ENCODE peak calls at places on chromosomes 7 and 10, in five cellular contexts. One of them, this sample, is unnamed.

GRCh38 chr10:57188846-57189245 is 827.8 kb upstream of the ZWINT start:
- DNase-seq in esophagus squamous epithelium: no peak
- DNase-seq in HFF-Myc: no peak
- DNase-seq in cardiac muscle cell: no peak
- DNase-seq in IMR-90: no peak
- DNase-seq in this sample: no peak

GRCh38 chr7:89238156-89238555 is 442.6 kb upstream of the TEX47 start:
- DNase-seq in IMR-90: peak
- DNase-seq in esophagus squamous epithelium: no peak
- DNase-seq in HFF-Myc: no peak
- DNase-seq in cardiac muscle cell: no peak
- DNase-seq in this sample: no peak

GRCh38 chr10:133342942-133343341 is 4.2 kb upstream of the PRAP1 start:
- DNase-seq in cardiac muscle cell: no peak
- DNase-seq in HFF-Myc: no peak
- DNase-seq in IMR-90: no peak
- DNase-seq in esophagus squamous epithelium: no peak
- DNase-seq in this sample: no peak

GRCh38 chr10:34648507-34648906 is 166.6 kb downstream of the PARD3 start:
- DNase-seq in IMR-90: no peak
- DNase-seq in esophagus squamous epithelium: no peak
- DNase-seq in cardiac muscle cell: no peak
- DNase-seq in HFF-Myc: no peak
- DNase-seq in this sample: no peak

GRCh38 chr7:90710466-90710850 is 114.3 kb downstream of the CDK14 start:
- DNase-seq in HFF-Myc: no peak
- DNase-seq in IMR-90: no peak
- DNase-seq in cardiac muscle cell: no peak
- DNase-seq in esophagus squamous epithelium: no peak
- DNase-seq in this sample: no peak

GRCh38 chr7:111763221-111763791 is 201.0 kb upstream of the IMMP2L start:
- DNase-seq in esophagus squamous epithelium: no peak
- DNase-seq in HFF-Myc: no peak
- DNase-seq in IMR-90: peak
- DNase-seq in cardiac muscle cell: peak
- DNase-seq in this sample: peak

GRCh38 chr10:21529236-21529910 is 3.9 kb upstream of the SKIDA1 start:
- DNase-seq in cardiac muscle cell: no peak
- DNase-seq in IMR-90: no peak
- DNase-seq in HFF-Myc: no peak
- DNase-seq in esophagus squamous epithelium: no peak
- DNase-seq in this sample: peak

GRCh38 chr7:77940647-77941046 is 142.1 kb downstream of the PHTF2 start:
- DNase-seq in cardiac muscle cell: peak
- DNase-seq in esophagus squamous epithelium: no peak
- DNase-seq in IMR-90: peak
- DNase-seq in HFF-Myc: no peak
- DNase-seq in this sample: peak

GRCh38 chr10:44991571-44991970 is 9.2 kb upstream of the ZNF22 start:
- DNase-seq in cardiac muscle cell: no peak
- DNase-seq in esophagus squamous epithelium: no peak
- DNase-seq in HFF-Myc: no peak
- DNase-seq in IMR-90: no peak
- DNase-seq in this sample: no peak

GRCh38 chr10:5814110-5815107 is 1.2 kb upstream of the GDI2 start:
- DNase-seq in IMR-90: peak
- DNase-seq in esophagus squamous epithelium: no peak
- DNase-seq in HFF-Myc: peak
- DNase-seq in cardiac muscle cell: no peak
- DNase-seq in this sample: peak

GRCh38 chr10:96803265-96803664 is 28.8 kb upstream of the LCOR start:
- DNase-seq in esophagus squamous epithelium: no peak
- DNase-seq in HFF-Myc: no peak
- DNase-seq in cardiac muscle cell: no peak
- DNase-seq in IMR-90: no peak
- DNase-seq in this sample: no peak

GRCh38 chr10:12020574-12020973 is 22.0 kb downstream of the UPF2 start:
- DNase-seq in cardiac muscle cell: no peak
- DNase-seq in HFF-Myc: no peak
- DNase-seq in esophagus squamous epithelium: no peak
- DNase-seq in IMR-90: no peak
- DNase-seq in this sample: no peak

GRCh38 chr7:142461437-142461836 is 203.6 kb upstream of the PRSS58 start:
- DNase-seq in IMR-90: peak
- DNase-seq in esophagus squamous epithelium: no peak
- DNase-seq in cardiac muscle cell: no peak
- DNase-seq in HFF-Myc: no peak
- DNase-seq in this sample: no peak

GRCh38 chr10:59892697-59893096 is 13.7 kb downstream of the CCDC6 start:
- DNase-seq in IMR-90: no peak
- DNase-seq in cardiac muscle cell: no peak
- DNase-seq in esophagus squamous epithelium: no peak
- DNase-seq in HFF-Myc: no peak
- DNase-seq in this sample: no peak

GRCh38 chr7:152395115-152395514 is 40.7 kb downstream of the KMT2C start:
- DNase-seq in IMR-90: peak
- DNase-seq in esophagus squamous epithelium: no peak
- DNase-seq in HFF-Myc: no peak
- DNase-seq in cardiac muscle cell: no peak
- DNase-seq in this sample: no peak

GRCh38 chr7:45885264-45885882 is 2.9 kb upstream of the IGFBP1 start:
- DNase-seq in HFF-Myc: no peak
- DNase-seq in cardiac muscle cell: no peak
- DNase-seq in IMR-90: no peak
- DNase-seq in esophagus squamous epithelium: no peak
- DNase-seq in this sample: no peak

GRCh38 chr7:11328309-11328708 is 354.6 kb downstream of the PHF14 start:
- DNase-seq in IMR-90: no peak
- DNase-seq in esophagus squamous epithelium: no peak
- DNase-seq in cardiac muscle cell: peak
- DNase-seq in HFF-Myc: no peak
- DNase-seq in this sample: no peak

GRCh38 chr7:151187409-151188251 is 580 bp upstream of the ASB10 start:
- DNase-seq in esophagus squamous epithelium: no peak
- DNase-seq in HFF-Myc: no peak
- DNase-seq in IMR-90: no peak
- DNase-seq in cardiac muscle cell: no peak
- DNase-seq in this sample: no peak

GRCh38 chr7:118152632-118153031 is 31.3 kb upstream of the LSM8 start:
- DNase-seq in esophagus squamous epithelium: no peak
- DNase-seq in IMR-90: no peak
- DNase-seq in cardiac muscle cell: no peak
- DNase-seq in HFF-Myc: no peak
- DNase-seq in this sample: no peak

GRCh38 chr10:86613905-86614304 is 40.4 kb upstream of the OPN4 start:
- DNase-seq in IMR-90: peak
- DNase-seq in esophagus squamous epithelium: no peak
- DNase-seq in cardiac muscle cell: no peak
- DNase-seq in HFF-Myc: no peak
- DNase-seq in this sample: no peak

GRCh38 chr10:110535958-110536891 is 31.3 kb upstream of the SMC3 start:
- DNase-seq in cardiac muscle cell: no peak
- DNase-seq in HFF-Myc: no peak
- DNase-seq in esophagus squamous epithelium: no peak
- DNase-seq in IMR-90: peak
- DNase-seq in this sample: peak

GRCh38 chr10:14244801-14245211 is 85.9 kb downstream of the FRMD4A start:
- DNase-seq in cardiac muscle cell: no peak
- DNase-seq in IMR-90: peak
- DNase-seq in HFF-Myc: peak
- DNase-seq in esophagus squamous epithelium: no peak
- DNase-seq in this sample: peak

GRCh38 chr10:112404612-112405011 is 30.7 kb downstream of the ACSL5 start:
- DNase-seq in esophagus squamous epithelium: no peak
- DNase-seq in IMR-90: peak
- DNase-seq in HFF-Myc: no peak
- DNase-seq in cardiac muscle cell: no peak
- DNase-seq in this sample: no peak

GRCh38 chr7:100483728-100484635 is at the start of gene NYAP1:
- DNase-seq in esophagus squamous epithelium: no peak
- DNase-seq in HFF-Myc: no peak
- DNase-seq in cardiac muscle cell: peak
- DNase-seq in IMR-90: peak
- DNase-seq in this sample: peak

GRCh38 chr7:87148332-87148955 is 3.8 kb upstream of the DMTF1 start:
- DNase-seq in IMR-90: peak
- DNase-seq in esophagus squamous epithelium: no peak
- DNase-seq in HFF-Myc: no peak
- DNase-seq in cardiac muscle cell: no peak
- DNase-seq in this sample: peak

GRCh38 chr7:26042237-26042636 is 109.8 kb upstream of the NFE2L3 start:
- DNase-seq in HFF-Myc: no peak
- DNase-seq in IMR-90: no peak
- DNase-seq in cardiac muscle cell: no peak
- DNase-seq in esophagus squamous epithelium: no peak
- DNase-seq in this sample: no peak

GRCh38 chr7:7157177-7157886 is 25.0 kb upstream of the C1GALT1 start:
- DNase-seq in cardiac muscle cell: no peak
- DNase-seq in esophagus squamous epithelium: no peak
- DNase-seq in HFF-Myc: no peak
- DNase-seq in IMR-90: peak
- DNase-seq in this sample: no peak

GRCh38 chr7:98217623-98218582 is 6.7 kb downstream of the BHLHA15 start:
- DNase-seq in IMR-90: no peak
- DNase-seq in HFF-Myc: no peak
- DNase-seq in cardiac muscle cell: no peak
- DNase-seq in esophagus squamous epithelium: no peak
- DNase-seq in this sample: no peak

GRCh38 chr10:33258951-33259350 is 75.5 kb downstream of the NRP1 start:
- DNase-seq in cardiac muscle cell: no peak
- DNase-seq in esophagus squamous epithelium: no peak
- DNase-seq in HFF-Myc: no peak
- DNase-seq in IMR-90: peak
- DNase-seq in this sample: no peak

GRCh38 chr7:82015751-82016150 is 245.9 kb upstream of the HGF start:
- DNase-seq in HFF-Myc: no peak
- DNase-seq in cardiac muscle cell: no peak
- DNase-seq in IMR-90: peak
- DNase-seq in esophagus squamous epithelium: no peak
- DNase-seq in this sample: no peak

GRCh38 chr10:71966046-71967004 is 2.1 kb downstream of the CHST3 start:
- DNase-seq in esophagus squamous epithelium: no peak
- DNase-seq in HFF-Myc: no peak
- DNase-seq in IMR-90: peak
- DNase-seq in cardiac muscle cell: no peak
- DNase-seq in this sample: no peak

GRCh38 chr10:1045415-1045814 is 3.5 kb downstream of the IDI1 start:
- DNase-seq in IMR-90: no peak
- DNase-seq in esophagus squamous epithelium: no peak
- DNase-seq in HFF-Myc: no peak
- DNase-seq in cardiac muscle cell: no peak
- DNase-seq in this sample: no peak
- H3K4me3 ChIP-seq in IMR-90: no peak
- H3K4me3 ChIP-seq in esophagus squamous epithelium: no peak
- H3K4me3 ChIP-seq in HFF-Myc: peak
- H3K4me3 ChIP-seq in cardiac muscle cell: no peak
- H3K4me3 ChIP-seq in this sample: peak

DNA sequence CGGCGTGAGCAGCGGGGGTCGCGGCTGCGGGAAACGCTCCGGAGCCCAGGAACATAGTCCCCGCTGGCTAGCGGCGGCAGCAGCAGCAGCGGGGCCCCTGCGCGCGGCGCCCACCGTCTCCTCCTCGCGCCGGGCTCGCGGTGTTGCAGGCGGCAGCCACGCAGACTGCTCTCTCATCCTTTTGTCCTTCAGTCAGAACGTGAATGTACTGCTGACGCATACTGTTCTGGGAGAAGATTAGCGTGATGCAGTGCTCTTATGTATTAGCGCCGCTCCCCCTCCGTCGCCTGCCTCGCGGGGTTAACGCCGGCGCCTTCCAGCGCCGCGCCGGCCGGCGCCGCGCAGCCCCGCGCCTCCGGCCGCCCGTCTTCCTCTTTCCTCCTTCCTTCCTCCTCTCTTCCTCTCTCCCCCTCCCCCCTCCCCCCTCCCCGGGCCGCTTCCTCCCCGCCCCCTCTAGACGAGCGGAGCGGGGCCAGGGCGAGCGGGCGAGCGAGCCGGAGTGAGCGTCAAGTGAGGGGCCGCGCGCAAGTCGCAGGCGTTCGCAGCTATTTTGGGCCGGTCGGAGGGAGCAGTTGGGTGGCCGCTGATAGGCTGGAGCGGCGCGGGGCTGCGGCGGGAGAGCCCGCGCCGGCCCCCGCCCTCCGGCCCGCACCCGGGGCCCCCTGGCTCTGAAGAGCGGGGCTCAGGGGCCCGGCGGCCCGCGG is 816 bp upstream of the LRRC4 start:
- DNase-seq in HFF-Myc: peak
- DNase-seq in IMR-90: peak
- DNase-seq in esophagus squamous epithelium: no peak
- DNase-seq in cardiac muscle cell: peak
- DNase-seq in this sample: peak
- H3K4me3 ChIP-seq in HFF-Myc: peak
- H3K4me3 ChIP-seq in IMR-90: peak
- H3K4me3 ChIP-seq in esophagus squamous epithelium: peak
- H3K4me3 ChIP-seq in cardiac muscle cell: peak
- H3K4me3 ChIP-seq in this sample: peak

GRCh38 chr10:3323865-3324498 is 151.4 kb upstream of the PITRM1 start:
- DNase-seq in HFF-Myc: no peak
- DNase-seq in IMR-90: no peak
- DNase-seq in cardiac muscle cell: no peak
- DNase-seq in esophagus squamous epithelium: no peak
- DNase-seq in this sample: peak
- H3K4me3 ChIP-seq in HFF-Myc: no peak
- H3K4me3 ChIP-seq in IMR-90: no peak
- H3K4me3 ChIP-seq in cardiac muscle cell: no peak
- H3K4me3 ChIP-seq in esophagus squamous epithelium: no peak
- H3K4me3 ChIP-seq in this sample: no peak

GRCh38 chr10:79275431-79275851 is 71.8 kb upstream of the PPIF start:
- DNase-seq in HFF-Myc: no peak
- DNase-seq in cardiac muscle cell: no peak
- DNase-seq in IMR-90: no peak
- DNase-seq in esophagus squamous epithelium: no peak
- DNase-seq in this sample: no peak

GRCh38 chr10:79275105-79275430 is 72.2 kb upstream of the PPIF start:
- DNase-seq in HFF-Myc: no peak
- DNase-seq in IMR-90: no peak
- DNase-seq in esophagus squamous epithelium: no peak
- DNase-seq in cardiac muscle cell: no peak
- DNase-seq in this sample: no peak

GRCh38 chr10:79272353-79272752 is 74.9 kb upstream of the PPIF start:
- DNase-seq in cardiac muscle cell: no peak
- DNase-seq in IMR-90: no peak
- DNase-seq in HFF-Myc: no peak
- DNase-seq in esophagus squamous epithelium: no peak
- DNase-seq in this sample: no peak

GRCh38 chr10:79274279-79275104 is 72.8 kb upstream of the PPIF start:
- DNase-seq in IMR-90: no peak
- DNase-seq in cardiac muscle cell: peak
- DNase-seq in esophagus squamous epithelium: no peak
- DNase-seq in HFF-Myc: no peak
- DNase-seq in this sample: no peak

DNA sequence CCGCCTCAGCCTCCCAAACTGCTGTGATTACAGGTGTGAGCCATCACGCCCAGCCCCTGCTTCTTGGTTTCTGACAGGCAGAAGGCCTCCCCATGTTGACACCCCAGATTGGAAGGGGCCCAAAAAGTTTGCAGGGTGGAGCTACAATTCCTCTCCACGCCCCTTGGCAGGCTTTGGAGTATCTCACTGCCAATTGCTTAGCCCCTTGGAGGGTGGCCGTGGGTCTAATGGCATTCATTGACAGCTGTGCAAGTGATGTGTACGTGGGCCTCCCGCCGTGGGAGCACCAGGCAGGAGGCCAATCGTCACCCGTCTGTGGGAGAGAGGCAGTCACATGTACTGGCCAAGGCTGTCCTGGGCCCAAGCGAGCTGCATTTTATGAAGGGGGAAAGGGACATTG is 73.7 kb upstream of the PPIF start:
- DNase-seq in HFF-Myc: no peak
- DNase-seq in cardiac muscle cell: no peak
- DNase-seq in IMR-90: no peak
- DNase-seq in esophagus squamous epithelium: no peak
- DNase-seq in this sample: peak
- H3K4me3 ChIP-seq in HFF-Myc: no peak
- H3K4me3 ChIP-seq in cardiac muscle cell: no peak
- H3K4me3 ChIP-seq in IMR-90: no peak
- H3K4me3 ChIP-seq in esophagus squamous epithelium: no peak
- H3K4me3 ChIP-seq in this sample: no peak